ENCODE peak calls at places on chromosomes 4 and X, in nine cellular contexts. I, M, Q, J, R, Y, B, L and F are unnamed samples.

GRCh38 chr4:134906404-134907023 is 704.9 kb upstream of the PABPC4L start:
- DNase-seq in I (peak; percentile 1), M (no peak), Q (no peak), J (no peak), R (peak; percentile 1), Y (no peak), B (no peak), L (peak; percentile 34), F (no peak)

GRCh38 chr4:17817027-17817426 is 6.2 kb downstream of the NCAPG start:
- DNase-seq in I (peak; percentile 63), M (no peak), Q (no peak), J (no peak), R (peak; percentile 84), Y (no peak), B (peak; percentile 87), L (peak; percentile 70), F (no peak)

GRCh38 chr4:110347805-110348204 is 128.2 kb upstream of the ENPEP start:
- DNase-seq in I (no peak), M (no peak), Q (no peak), J (no peak), R (no peak), Y (no peak), B (no peak), L (no peak), F (no peak)

GRCh38 chr4:141971854-141972253 is 335.5 kb downstream of the IL15 start:
- DNase-seq in I (no peak), M (no peak), Q (no peak), J (no peak), R (peak; percentile 7), Y (no peak), B (no peak), L (no peak), F (no peak)

GRCh38 chr4:52135166-52135565 is 84.1 kb downstream of the SPATA18 start:
- DNase-seq in I (no peak), M (no peak), Q (no peak), J (no peak), R (no peak), Y (no peak), B (no peak), L (no peak), F (no peak)

GRCh38 chr4:100095729-100096595 is 94.3 kb downstream of the DDIT4L start:
- DNase-seq in I (peak; percentile 81), M (peak; percentile 75), Q (peak; percentile 33), J (peak; percentile 58), R (peak; percentile 87), Y (peak; percentile 37), B (peak; percentile 79), L (peak; percentile 84), F (no peak)

GRCh38 chrX:116317409-116317808 is 119.0 kb upstream of the SLC6A14 start:
- DNase-seq in I (peak; percentile 22), M (no peak), Q (no peak), J (no peak), R (peak; percentile 18), Y (peak; percentile 14), B (peak; percentile 75), L (peak; percentile 28), F (no peak)

GRCh38 chrX:13215729-13216128 is 104.1 kb downstream of the ATXN3L start:
- DNase-seq in I (no peak), M (no peak), Q (no peak), J (no peak), R (peak; percentile 72), Y (no peak), B (peak; percentile 69), L (no peak), F (no peak)

GRCh38 chr4:81304871-81305270 is 89.8 kb upstream of the PRKG2 start:
- DNase-seq in I (no peak), M (no peak), Q (no peak), J (no peak), R (peak; percentile 22), Y (no peak), B (no peak), L (no peak), F (no peak)

GRCh38 chrX:107818900-107819521 is 6.7 kb upstream of the MID2 start:
- DNase-seq in I (no peak), M (no peak), Q (no peak), J (no peak), R (no peak), Y (no peak), B (no peak), L (no peak), F (no peak)

GRCh38 chr4:5266991-5267390 is 215.7 kb downstream of the STK32B start:
- DNase-seq in I (no peak), M (no peak), Q (no peak), J (no peak), R (no peak), Y (no peak), B (no peak), L (no peak), F (no peak)

GRCh38 chr4:60780874-60781273 is 419.3 kb upstream of the ADGRL3 start:
- DNase-seq in I (peak; percentile 41), M (no peak), Q (no peak), J (no peak), R (peak; percentile 32), Y (no peak), B (no peak), L (peak; percentile 63), F (no peak)

GRCh38 chr4:145609494-145610427 is 9.4 kb upstream of the MMAA start:
- DNase-seq in I (peak; percentile 76), M (peak; percentile 65), Q (peak; percentile 69), J (peak; percentile 60), R (peak; percentile 85), Y (peak; percentile 40), B (peak; percentile 87), L (peak; percentile 81), F (no peak)

GRCh38 chr4:85565761-85566480 is 91.0 kb downstream of the ARHGAP24 start:
- DNase-seq in I (no peak), M (no peak), Q (no peak), J (no peak), R (peak; percentile 72), Y (no peak), B (peak; percentile 21), L (no peak), F (no peak)

GRCh38 chrX:10649286-10649685 is 28.9 kb upstream of the MID1 start:
- DNase-seq in I (no peak), M (no peak), Q (no peak), J (no peak), R (no peak), Y (no peak), B (no peak), L (no peak), F (no peak)

GRCh38 chr4:53558981-53559620 is 32.2 kb downstream of the LNX1 start:
- DNase-seq in I (peak; percentile 65), M (no peak), Q (no peak), J (no peak), R (peak; percentile 43), Y (no peak), B (no peak), L (peak; percentile 52), F (no peak)

GRCh38 chr4:163709601-163710000 is 215.1 kb downstream of the TMA16 start:
- DNase-seq in I (no peak), M (no peak), Q (no peak), J (no peak), R (no peak), Y (no peak), B (no peak), L (no peak), F (no peak)

GRCh38 chrX:53674581-53674980 is 11.9 kb downstream of the HUWE1 start:
- DNase-seq in I (peak; percentile 13), M (no peak), Q (no peak), J (no peak), R (peak; percentile 26), Y (no peak), B (no peak), L (peak; percentile 11), F (no peak)

GRCh38 chr4:154549894-154550790 is at the start of gene PLRG1:
- DNase-seq in I (peak; percentile 88), M (peak; percentile 96), Q (peak; percentile 97), J (peak; percentile 90), R (peak; percentile 96), Y (peak; percentile 96), B (peak; percentile 94), L (peak; percentile 95), F (peak; percentile 54)
- TF ChIP-seq CTCF in I (no peak), M (peak; percentile 31), Q (peak; percentile 58), J (peak; percentile 7), R (peak; percentile 26), Y (peak; percentile 48), B (peak; percentile 46), L (peak; percentile 20), F (no peak)

DNA sequence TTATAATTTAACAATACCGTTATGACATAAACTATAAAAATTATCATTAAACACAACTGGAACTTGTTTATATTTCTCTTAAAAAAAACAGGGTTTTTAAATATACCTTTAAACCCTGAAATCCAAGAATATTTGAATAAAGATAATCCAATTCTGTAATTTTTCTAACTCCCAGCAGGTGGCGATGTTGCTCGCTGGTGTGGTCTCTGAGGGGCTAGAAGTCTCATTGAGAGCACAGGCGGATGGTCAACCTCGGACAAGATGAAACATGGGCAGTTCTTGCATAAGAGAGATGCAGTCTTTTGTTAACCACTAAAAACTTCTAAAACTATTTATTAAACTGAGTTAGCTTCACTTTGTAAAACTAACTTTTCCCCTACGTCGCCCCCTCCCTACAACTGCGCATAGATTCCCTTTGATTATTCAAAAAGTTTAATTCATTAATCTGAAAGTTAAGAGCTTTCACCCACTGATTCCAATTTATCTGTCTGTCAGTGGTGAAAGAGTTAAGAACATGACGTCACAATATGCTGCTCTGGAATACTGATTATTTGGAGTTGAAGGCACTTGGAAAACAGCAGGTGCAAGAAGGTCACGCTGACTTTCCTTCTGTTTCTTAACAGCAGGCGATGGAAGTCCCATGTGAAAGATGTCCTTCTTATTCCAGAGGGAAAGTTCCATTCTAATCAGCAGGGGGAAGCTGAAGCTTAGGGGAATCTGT is 29.5 kb downstream of the DMP1 start:
- DNase-seq in I (peak; percentile 19), M (peak; percentile 66), Q (peak; percentile 19), J (no peak), R (peak; percentile 84), Y (peak; percentile 58), B (peak; percentile 76), L (peak; percentile 36), F (no peak)
- TF ChIP-seq CTCF in I (peak; percentile 48), M (peak; percentile 60), Q (peak; percentile 55), J (peak; percentile 68), R (peak; percentile 59), Y (peak; percentile 73), B (peak; percentile 73), L (peak; percentile 79), F (peak; percentile 73)

GRCh38 chr4:119136541-119136940 is 909 bp downstream of the MYOZ2 start:
- DNase-seq in I (no peak), M (no peak), Q (no peak), J (no peak), R (peak; percentile 39), Y (no peak), B (peak; percentile 25), L (no peak), F (no peak)
- TF ChIP-seq CTCF in I (no peak), M (no peak), Q (no peak), J (no peak), R (no peak), Y (no peak), B (peak; percentile 24), L (no peak), F (no peak)

DNA sequence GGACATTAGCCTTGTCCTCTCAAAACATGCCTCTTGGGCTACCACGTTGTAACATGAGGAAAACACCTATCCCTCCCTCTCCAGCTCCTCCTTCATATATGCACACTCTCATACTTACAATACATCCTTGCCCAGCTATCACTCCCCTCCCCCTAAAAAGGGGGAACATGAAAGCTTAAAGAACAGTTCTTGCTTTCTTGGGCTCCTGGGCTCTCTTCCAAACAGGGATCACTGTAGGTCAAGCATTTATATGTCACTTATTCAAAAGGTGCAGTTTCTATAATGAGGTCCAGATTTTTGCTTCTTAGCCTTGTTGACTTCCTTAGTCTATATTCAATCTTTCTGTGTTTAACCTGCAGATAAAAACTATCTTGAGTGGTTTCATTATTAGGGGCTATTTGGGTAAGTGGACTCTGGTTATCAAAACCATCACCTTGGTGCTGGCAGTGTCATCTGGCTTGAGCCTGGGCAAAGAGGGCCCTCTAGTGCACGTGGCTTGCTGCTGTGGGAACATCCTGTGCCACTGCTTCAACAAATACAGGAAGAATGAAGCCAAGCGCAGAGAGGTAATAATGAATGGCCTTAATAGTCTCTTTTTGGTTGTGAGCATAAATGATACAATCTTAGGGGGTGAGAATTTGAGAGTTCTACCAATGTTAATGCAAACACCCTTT is 119.4 kb downstream of the AKAP4 start:
- DNase-seq in I (peak; percentile 27), M (peak; percentile 29), Q (peak; percentile 27), J (no peak), R (peak; percentile 41), Y (peak; percentile 19), B (peak; percentile 37), L (peak; percentile 33), F (no peak)
- TF ChIP-seq CTCF in I (peak; percentile 52), M (no peak), Q (peak; percentile 21), J (no peak), R (peak; percentile 26), Y (peak; percentile 37), B (peak; percentile 30), L (peak; percentile 54), F (peak; percentile 49)